ENCODE peak calls at places on chromosomes 12 and 14, in ten cellular contexts. N is fibroblast of the aortic adventitia, X is T47D, L is kidney, V is T-helper 17 cell, E is AG10803, S is mesothelial cell of epicardium, Q is NCI-H69, T is nephron progenitor cell, Z is psoas muscle. Y is an unnamed sample.

GRCh38 chr12:23930599-23930998 is 18.9 kb downstream of the SOX5 start:
- DNase-seq in N (no peak), X (no peak), L (no peak), V (no peak), E (no peak), S (no peak), Q (no peak), T (no peak), Z (no peak), Y (no peak)

GRCh38 chr12:91205791-91206190 is 23.2 kb upstream of the DCN start:
- DNase-seq in N (no peak), X (no peak), L (no peak), V (no peak), E (peak), S (no peak), Q (no peak), T (no peak), Z (no peak), Y (no peak)

GRCh38 chr12:84512751-84513150 is 399.8 kb downstream of the SLC6A15 start:
- DNase-seq in N (no peak), X (no peak), L (no peak), V (no peak), E (peak), S (no peak), Q (no peak), T (no peak), Z (no peak), Y (no peak)

GRCh38 chr12:97404549-97404948 is 58.1 kb upstream of the RMST start:
- DNase-seq in N (peak), X (peak), L (no peak), V (no peak), E (peak), S (no peak), Q (peak), T (peak), Z (no peak), Y (no peak)

GRCh38 chr12:7444076-7444475 is at the start of gene CD163L1:
- DNase-seq in N (no peak), X (no peak), L (no peak), V (no peak), E (no peak), S (no peak), Q (no peak), T (no peak), Z (no peak), Y (no peak)

GRCh38 chr12:49888461-49889151 is 15.1 kb downstream of the FAIM2 start:
- DNase-seq in N (no peak), X (no peak), L (peak), V (no peak), E (no peak), S (no peak), Q (peak), T (no peak), Z (peak), Y (no peak)

GRCh38 chr12:53383258-53383657 is 3.3 kb downstream of the SP1 start:
- DNase-seq in N (no peak), X (no peak), L (peak), V (no peak), E (no peak), S (no peak), Q (no peak), T (no peak), Z (no peak), Y (no peak)

GRCh38 chr14:105888784-105889665 is 362.6 kb downstream of the TMEM121 start:
- DNase-seq in N (no peak), X (no peak), L (peak), V (no peak), E (no peak), S (no peak), Q (no peak), T (no peak), Z (no peak), Y (no peak)

GRCh38 chr12:56221233-56221756 is 427 bp downstream of the RNF41 start:
- DNase-seq in N (peak), X (peak), L (peak), V (no peak), E (peak), S (peak), Q (peak), T (peak), Z (peak), Y (no peak)

Y was measured in CD4-positive, alpha-beta memory T cell.